ENCODE peak calls at places on chromosome 3, in ten cellular contexts. H is transverse colon; M is kidney; F is esophagus muscularis mucosa; X is left lung; D is CD8-positive, alpha-beta memory T cell; W is fibroblast of lung; O is GM23338; G is CD8-positive, alpha-beta T cell; C is GM23248. U is an unnamed sample.

GRCh38 chr3:195148553-195148952 is 122.4 kb downstream of the XXYLT1 start:
- DNase-seq in H (no peak), M (no peak), F (no peak), X (no peak), D (no peak), W (no peak), O (no peak), G (no peak), C (peak; percentile 43), U (no peak)

GRCh38 chr3:45617430-45618080 is 23.0 kb downstream of the LIMD1 start:
- DNase-seq in H (no peak), M (no peak), F (no peak), X (no peak), D (no peak), W (no peak), O (no peak), G (no peak), C (no peak), U (no peak)

GRCh38 chr3:153052096-153052460 is 109.9 kb upstream of the RAP2B start:
- DNase-seq in H (peak; percentile 27), M (no peak), F (peak; percentile 79), X (no peak), D (no peak), W (peak; percentile 98), O (no peak), G (no peak), C (peak; percentile 95), U (peak; percentile 81)

GRCh38 chr3:101518421-101518871 is 5.4 kb upstream of the SENP7 start:
- DNase-seq in H (no peak), M (no peak), F (no peak), X (no peak), D (peak; percentile 32), W (no peak), O (no peak), G (no peak), C (no peak), U (no peak)

GRCh38 chr3:170978335-170978745 is 48.2 kb downstream of the SLC2A2 start:
- DNase-seq in H (no peak), M (no peak), F (no peak), X (no peak), D (no peak), W (no peak), O (no peak), G (no peak), C (no peak), U (no peak)

GRCh38 chr3:15899438-15899837 is 101.7 kb upstream of the ANKRD28 start:
- DNase-seq in H (no peak), M (no peak), F (peak; percentile 68), X (no peak), D (no peak), W (peak; percentile 99), O (no peak), G (no peak), C (peak; percentile 86), U (no peak)

GRCh38 chr3:137709011-137709601 is 55.0 kb upstream of the SOX14 start:
- DNase-seq in H (no peak), M (no peak), F (no peak), X (no peak), D (no peak), W (no peak), O (peak; percentile 71), G (no peak), C (peak; percentile 5), U (no peak)

GRCh38 chr3:112090899-112091586 is 4.9 kb downstream of the C3orf52 start:
- DNase-seq in H (peak; percentile 44), M (no peak), F (no peak), X (no peak), D (no peak), W (no peak), O (no peak), G (no peak), C (no peak), U (no peak)

GRCh38 chr3:53809267-53809666 is 37.0 kb downstream of the CHDH start:
- DNase-seq in H (no peak), M (no peak), F (no peak), X (no peak), D (no peak), W (no peak), O (no peak), G (no peak), C (no peak), U (no peak)

GRCh38 chr3:113498221-113499005 is 16.5 kb downstream of the SPICE1 start:
- DNase-seq in H (no peak), M (no peak), F (no peak), X (no peak), D (no peak), W (peak; percentile 91), O (no peak), G (no peak), C (peak; percentile 71), U (no peak)

GRCh38 chr3:195612075-195612800 is 28.5 kb upstream of the APOD start:
- DNase-seq in H (peak; percentile 20), M (peak; percentile 88), F (no peak), X (peak; percentile 74), D (no peak), W (no peak), O (peak; percentile 9), G (peak; percentile 41), C (no peak), U (peak; percentile 62)

GRCh38 chr3:194740859-194741486 is 55.3 kb downstream of the FAM43A start:
- DNase-seq in H (no peak), M (no peak), F (no peak), X (no peak), D (no peak), W (peak; percentile 89), O (peak; percentile 33), G (no peak), C (no peak), U (no peak)

GRCh38 chr3:127073931-127074820 is 91.3 kb downstream of the PLXNA1 start:
- DNase-seq in H (no peak), M (peak; percentile 51), F (no peak), X (no peak), D (no peak), W (no peak), O (no peak), G (no peak), C (peak; percentile 48), U (no peak)

GRCh38 chr3:75768303-75769017 is 16.9 kb downstream of the ZNF717 start:
- DNase-seq in H (no peak), M (no peak), F (no peak), X (no peak), D (no peak), W (no peak), O (no peak), G (no peak), C (no peak), U (no peak)

GRCh38 chr3:13598926-13599886 is 50.3 kb downstream of the FBLN2 start:
- DNase-seq in H (no peak), M (no peak), F (no peak), X (no peak), D (no peak), W (peak; percentile 29), O (peak; percentile 44), G (no peak), C (peak; percentile 69), U (no peak)

GRCh38 chr3:11784962-11785361 is 61.7 kb downstream of the TAMM41 start:
- DNase-seq in H (no peak), M (no peak), F (no peak), X (no peak), D (no peak), W (no peak), O (peak; percentile 42), G (no peak), C (no peak), U (no peak)
- H3K27ac ChIP-seq in H (no peak overlapping the region), M (no peak overlapping the region), F (no peak overlapping the region), X (no peak overlapping the region), D (no peak overlapping the region), W (no peak overlapping the region), O (no peak overlapping the region), G (no peak overlapping the region), C (no peak overlapping the region), U (no peak overlapping the region)

GRCh38 chr3:65877160-65877559 is 161.6 kb downstream of the MAGI1 start:
- DNase-seq in H (no peak), M (no peak), F (no peak), X (no peak), D (no peak), W (no peak), O (no peak), G (no peak), C (peak; percentile 61), U (no peak)
- H3K27ac ChIP-seq in H (no peak overlapping the region), M (no peak overlapping the region), F (no peak overlapping the region), X (no peak overlapping the region), D (no peak overlapping the region), W (no peak overlapping the region), O (no peak overlapping the region), G (no peak overlapping the region), C (no peak overlapping the region), U (no peak overlapping the region)

GRCh38 chr3:27533718-27534578 is 49.8 kb upstream of the SLC4A7 start:
- DNase-seq in H (peak; percentile 29), M (peak; percentile 86), F (peak; percentile 94), X (peak; percentile 81), D (peak; percentile 5), W (peak; percentile 99), O (peak; percentile 96), G (no peak), C (peak; percentile 99), U (peak; percentile 95)

GRCh38 chr3:27536451-27536850 is 52.3 kb upstream of the SLC4A7 start:
- DNase-seq in H (no peak), M (no peak), F (no peak), X (no peak), D (no peak), W (no peak), O (no peak), G (no peak), C (no peak), U (no peak)

GRCh38 chr3:27532426-27532825 is 48.2 kb upstream of the SLC4A7 start:
- DNase-seq in H (no peak), M (no peak), F (no peak), X (no peak), D (no peak), W (no peak), O (peak; percentile 31), G (no peak), C (no peak), U (no peak)

GRCh38 chr3:27532931-27533607 is 48.9 kb upstream of the SLC4A7 start:
- DNase-seq in H (no peak), M (no peak), F (no peak), X (no peak), D (no peak), W (peak; percentile 55), O (peak; percentile 46), G (no peak), C (peak; percentile 40), U (no peak)

GRCh38 chr3:27535809-27536392 is 51.7 kb upstream of the SLC4A7 start:
- DNase-seq in H (no peak), M (no peak), F (no peak), X (no peak), D (no peak), W (peak; percentile 80), O (no peak), G (no peak), C (peak; percentile 75), U (no peak)
- H3K27ac ChIP-seq in H (peak overlapping the region; percentile 79), M (no peak overlapping the region), F (peak overlapping the region; percentile 65), X (peak overlapping the region; percentile 8), D (no peak overlapping the region), W (peak overlapping the region; percentile 42), O (no peak overlapping the region), G (no peak overlapping the region), C (peak overlapping the region; percentile 91), U (peak overlapping the region; percentile 83)

DNA sequence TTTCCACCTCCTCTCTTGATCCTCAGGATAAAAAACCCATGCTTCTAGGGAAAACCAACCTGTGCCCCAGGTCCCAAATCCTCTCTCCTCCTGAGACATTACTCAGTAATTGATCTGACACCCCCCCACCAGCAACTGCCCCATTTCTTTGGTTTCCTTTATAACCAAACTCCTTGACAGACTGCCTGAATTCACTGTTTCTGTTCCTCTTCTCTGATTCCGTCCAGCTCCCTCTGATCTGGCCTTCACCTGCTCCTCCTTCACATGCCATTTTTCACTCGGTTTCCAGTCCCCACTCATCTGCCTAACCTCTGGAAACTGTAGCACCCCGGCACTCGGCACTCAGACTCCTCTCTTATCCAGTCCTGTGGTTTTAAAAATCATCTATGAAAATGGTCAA is 2.1 kb downstream of the CCDC51 start:
- DNase-seq in H (no peak), M (peak; percentile 32), F (no peak), X (no peak), D (no peak), W (no peak), O (no peak), G (no peak), C (no peak), U (no peak)
- H3K27ac ChIP-seq in H (no peak overlapping the region), M (no peak overlapping the region), F (no peak overlapping the region), X (no peak overlapping the region), D (no peak overlapping the region), W (no peak overlapping the region), O (no peak overlapping the region), G (no peak overlapping the region), C (no peak overlapping the region), U (no peak overlapping the region)